ENCODE peak calls at places on chromosomes 7 and 10, in seven cellular contexts. One of them, this sample, is unnamed.
A peak's percentile ranks its signal among the peaks of the same experiment; 100 is the strongest.

GRCh38 chr10:43197834-43198681 is 59.8 kb downstream of the CSGALNACT2 start:
- DNase-seq in Peyer's patch: peak; percentile 46
- DNase-seq in HCT116: no peak
- DNase-seq in fibroblast of lung: no peak
- DNase-seq in SJCRH30: no peak
- DNase-seq in left ventricle myocardium inferior: no peak
- DNase-seq in GM23248: peak; percentile 65
- DNase-seq in this sample: peak; percentile 15

GRCh38 chr7:24492576-24492975 is 80.7 kb upstream of the PALS2 start:
- DNase-seq in Peyer's patch: no peak
- DNase-seq in HCT116: no peak
- DNase-seq in fibroblast of lung: no peak
- DNase-seq in SJCRH30: no peak
- DNase-seq in left ventricle myocardium inferior: no peak
- DNase-seq in GM23248: no peak
- DNase-seq in this sample: no peak

GRCh38 chr7:38716397-38716796 is 85.2 kb upstream of the AMPH start:
- DNase-seq in Peyer's patch: no peak
- DNase-seq in HCT116: no peak
- DNase-seq in fibroblast of lung: no peak
- DNase-seq in SJCRH30: no peak
- DNase-seq in left ventricle myocardium inferior: no peak
- DNase-seq in GM23248: no peak
- DNase-seq in this sample: no peak

GRCh38 chr7:101362334-101363195 is at the start of gene COL26A1:
- DNase-seq in Peyer's patch: no peak
- DNase-seq in HCT116: no peak
- DNase-seq in fibroblast of lung: peak; percentile 6
- DNase-seq in SJCRH30: no peak
- DNase-seq in left ventricle myocardium inferior: peak; percentile 24
- DNase-seq in GM23248: peak; percentile 61
- DNase-seq in this sample: peak; percentile 82

GRCh38 chr10:12252882-12253546 is 57.0 kb downstream of the CDC123 start:
- DNase-seq in Peyer's patch: peak; percentile 64
- DNase-seq in HCT116: no peak
- DNase-seq in fibroblast of lung: peak; percentile 15
- DNase-seq in SJCRH30: no peak
- DNase-seq in left ventricle myocardium inferior: no peak
- DNase-seq in GM23248: peak; percentile 21
- DNase-seq in this sample: no peak

GRCh38 chr7:143367972-143368371 is 5.5 kb upstream of the FAM131B start:
- DNase-seq in Peyer's patch: peak; percentile 93
- DNase-seq in HCT116: peak; percentile 61
- DNase-seq in fibroblast of lung: no peak
- DNase-seq in SJCRH30: no peak
- DNase-seq in left ventricle myocardium inferior: no peak
- DNase-seq in GM23248: peak; percentile 45
- DNase-seq in this sample: no peak

GRCh38 chr7:83520706-83521105 is 128.2 kb downstream of the SEMA3E start:
- DNase-seq in Peyer's patch: no peak
- DNase-seq in HCT116: no peak
- DNase-seq in fibroblast of lung: no peak
- DNase-seq in SJCRH30: no peak
- DNase-seq in left ventricle myocardium inferior: no peak
- DNase-seq in GM23248: no peak
- DNase-seq in this sample: no peak

GRCh38 chr10:86260564-86260963 is 106.0 kb downstream of the GRID1 start:
- DNase-seq in Peyer's patch: peak; percentile 19
- DNase-seq in HCT116: no peak
- DNase-seq in fibroblast of lung: no peak
- DNase-seq in SJCRH30: no peak
- DNase-seq in left ventricle myocardium inferior: no peak
- DNase-seq in GM23248: no peak
- DNase-seq in this sample: no peak

GRCh38 chr7:136677456-136678365 is 190.7 kb upstream of the CHRM2 start:
- DNase-seq in Peyer's patch: no peak
- DNase-seq in HCT116: no peak
- DNase-seq in fibroblast of lung: peak; percentile 31
- DNase-seq in SJCRH30: peak; percentile 36
- DNase-seq in left ventricle myocardium inferior: no peak
- DNase-seq in GM23248: peak; percentile 70
- DNase-seq in this sample: no peak

GRCh38 chr7:100406767-100407166 is 21.7 kb downstream of the ZCWPW1 start:
- DNase-seq in Peyer's patch: no peak
- DNase-seq in HCT116: no peak
- DNase-seq in fibroblast of lung: peak; percentile 22
- DNase-seq in SJCRH30: no peak
- DNase-seq in left ventricle myocardium inferior: no peak
- DNase-seq in GM23248: peak; percentile 58
- DNase-seq in this sample: no peak

GRCh38 chr10:50991496-50992355 is 82.6 kb upstream of the PRKG1 start:
- DNase-seq in Peyer's patch: peak; percentile 59
- DNase-seq in HCT116: no peak
- DNase-seq in fibroblast of lung: peak; percentile 84
- DNase-seq in SJCRH30: peak; percentile 13
- DNase-seq in left ventricle myocardium inferior: peak; percentile 67
- DNase-seq in GM23248: peak; percentile 79
- DNase-seq in this sample: peak; percentile 58

GRCh38 chr7:81190997-81191747 is 272.3 kb upstream of the SEMA3C start:
- DNase-seq in Peyer's patch: no peak
- DNase-seq in HCT116: peak; percentile 7
- DNase-seq in fibroblast of lung: peak; percentile 55
- DNase-seq in SJCRH30: no peak
- DNase-seq in left ventricle myocardium inferior: no peak
- DNase-seq in GM23248: peak; percentile 70
- DNase-seq in this sample: no peak

GRCh38 chr10:74021248-74022055 is 23.5 kb downstream of the VCL start:
- DNase-seq in Peyer's patch: no peak
- DNase-seq in HCT116: no peak
- DNase-seq in fibroblast of lung: peak; percentile 92
- DNase-seq in SJCRH30: no peak
- DNase-seq in left ventricle myocardium inferior: no peak
- DNase-seq in GM23248: peak; percentile 80
- DNase-seq in this sample: no peak

GRCh38 chr10:124146491-124146890 is 53.1 kb upstream of the CHST15 start:
- DNase-seq in Peyer's patch: peak; percentile 23
- DNase-seq in HCT116: no peak
- DNase-seq in fibroblast of lung: no peak
- DNase-seq in SJCRH30: no peak
- DNase-seq in left ventricle myocardium inferior: no peak
- DNase-seq in GM23248: no peak
- DNase-seq in this sample: no peak

GRCh38 chr10:4947635-4948596 is 15.3 kb upstream of the AKR1C1 start:
- DNase-seq in Peyer's patch: peak; percentile 55
- DNase-seq in HCT116: peak; percentile 8
- DNase-seq in fibroblast of lung: peak; percentile 98
- DNase-seq in SJCRH30: no peak
- DNase-seq in left ventricle myocardium inferior: no peak
- DNase-seq in GM23248: peak; percentile 96
- DNase-seq in this sample: peak; percentile 4

GRCh38 chr7:5382281-5383041 is 41.2 kb downstream of the TNRC18 start:
- DNase-seq in Peyer's patch: no peak
- DNase-seq in HCT116: no peak
- DNase-seq in fibroblast of lung: peak; percentile 37
- DNase-seq in SJCRH30: no peak
- DNase-seq in left ventricle myocardium inferior: no peak
- DNase-seq in GM23248: peak; percentile 38
- DNase-seq in this sample: peak; percentile 88

GRCh38 chr7:41029072-41029492 is 673.8 kb downstream of the INHBA start:
- DNase-seq in Peyer's patch: no peak
- DNase-seq in HCT116: peak; percentile 41
- DNase-seq in fibroblast of lung: peak; percentile 88
- DNase-seq in SJCRH30: no peak
- DNase-seq in left ventricle myocardium inferior: no peak
- DNase-seq in GM23248: peak; percentile 97
- DNase-seq in this sample: peak; percentile 71

GRCh38 chr7:2878306-2878705 is 34.2 kb upstream of the GNA12 start:
- DNase-seq in Peyer's patch: no peak
- DNase-seq in HCT116: no peak
- DNase-seq in fibroblast of lung: no peak
- DNase-seq in SJCRH30: no peak
- DNase-seq in left ventricle myocardium inferior: no peak
- DNase-seq in GM23248: no peak
- DNase-seq in this sample: no peak

GRCh38 chr7:139647085-139647484 is 123.6 kb downstream of the CLEC2L start:
- DNase-seq in Peyer's patch: no peak
- DNase-seq in HCT116: no peak
- DNase-seq in fibroblast of lung: no peak
- DNase-seq in SJCRH30: no peak
- DNase-seq in left ventricle myocardium inferior: no peak
- DNase-seq in GM23248: no peak
- DNase-seq in this sample: peak; percentile 55

GRCh38 chr7:151520419-151521229 is 929 bp upstream of the RHEB start:
- DNase-seq in Peyer's patch: peak; percentile 70
- DNase-seq in HCT116: no peak
- DNase-seq in fibroblast of lung: no peak
- DNase-seq in SJCRH30: no peak
- DNase-seq in left ventricle myocardium inferior: peak; percentile 49
- DNase-seq in GM23248: peak; percentile 57
- DNase-seq in this sample: no peak

GRCh38 chr10:98344589-98345038 is 70.4 kb downstream of the PYROXD2 start:
- DNase-seq in Peyer's patch: peak; percentile 78
- DNase-seq in HCT116: no peak
- DNase-seq in fibroblast of lung: peak; percentile 96
- DNase-seq in SJCRH30: peak; percentile 42
- DNase-seq in left ventricle myocardium inferior: peak; percentile 84
- DNase-seq in GM23248: peak; percentile 96
- DNase-seq in this sample: peak; percentile 98

GRCh38 chr10:31490858-31491504 is 172.0 kb downstream of the ZEB1 start:
- DNase-seq in Peyer's patch: no peak
- DNase-seq in HCT116: peak; percentile 8
- DNase-seq in fibroblast of lung: peak; percentile 79
- DNase-seq in SJCRH30: no peak
- DNase-seq in left ventricle myocardium inferior: no peak
- DNase-seq in GM23248: peak; percentile 71
- DNase-seq in this sample: peak; percentile 65

GRCh38 chr10:27437775-27438174 is 66.3 kb upstream of the RAB18 start:
- DNase-seq in Peyer's patch: no peak
- DNase-seq in HCT116: no peak
- DNase-seq in fibroblast of lung: no peak
- DNase-seq in SJCRH30: no peak
- DNase-seq in left ventricle myocardium inferior: no peak
- DNase-seq in GM23248: no peak
- DNase-seq in this sample: no peak

GRCh38 chr7:50307368-50308012 is 3.0 kb downstream of the IKZF1 start:
- DNase-seq in Peyer's patch: peak; percentile 88
- DNase-seq in HCT116: no peak
- DNase-seq in fibroblast of lung: no peak
- DNase-seq in SJCRH30: no peak
- DNase-seq in left ventricle myocardium inferior: no peak
- DNase-seq in GM23248: no peak
- DNase-seq in this sample: no peak

GRCh38 chr7:50310361-50310760 is 5.8 kb downstream of the IKZF1 start:
- DNase-seq in Peyer's patch: no peak
- DNase-seq in HCT116: no peak
- DNase-seq in fibroblast of lung: no peak
- DNase-seq in SJCRH30: no peak
- DNase-seq in left ventricle myocardium inferior: no peak
- DNase-seq in GM23248: no peak
- DNase-seq in this sample: no peak

GRCh38 chr7:50309736-50310135 is 5.2 kb downstream of the IKZF1 start:
- DNase-seq in Peyer's patch: no peak
- DNase-seq in HCT116: no peak
- DNase-seq in fibroblast of lung: no peak
- DNase-seq in SJCRH30: no peak
- DNase-seq in left ventricle myocardium inferior: no peak
- DNase-seq in GM23248: no peak
- DNase-seq in this sample: no peak

GRCh38 chr7:50308301-50309129 is 4.0 kb downstream of the IKZF1 start:
- DNase-seq in Peyer's patch: no peak
- DNase-seq in HCT116: no peak
- DNase-seq in fibroblast of lung: no peak
- DNase-seq in SJCRH30: no peak
- DNase-seq in left ventricle myocardium inferior: no peak
- DNase-seq in GM23248: no peak
- DNase-seq in this sample: no peak

DNA sequence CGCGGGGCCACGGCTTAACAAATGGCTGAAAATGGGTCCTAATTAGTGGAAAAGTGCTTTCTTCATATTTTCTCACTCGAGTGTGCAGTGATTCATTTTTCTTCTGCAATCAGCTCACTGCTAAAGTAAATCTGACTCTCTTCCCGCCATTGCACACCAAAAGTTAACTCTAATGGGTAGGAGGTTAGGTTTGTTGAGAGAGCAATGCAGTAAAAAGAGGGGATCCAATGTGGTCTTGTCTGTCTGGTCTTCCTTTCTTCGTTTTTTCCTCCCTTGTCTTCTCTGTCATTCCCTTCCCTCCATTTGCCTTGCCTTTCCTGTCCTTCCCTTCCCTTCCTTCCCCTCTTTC is 4.6 kb downstream of the IKZF1 start:
- DNase-seq in Peyer's patch: no peak
- DNase-seq in HCT116: no peak
- DNase-seq in fibroblast of lung: no peak
- DNase-seq in SJCRH30: no peak
- DNase-seq in left ventricle myocardium inferior: no peak
- DNase-seq in GM23248: no peak
- DNase-seq in this sample: no peak
- H3K27ac ChIP-seq in Peyer's patch: peak overlapping the region; percentile 84
- H3K27ac ChIP-seq in HCT116: no peak overlapping the region
- H3K27ac ChIP-seq in fibroblast of lung: no peak overlapping the region
- H3K27ac ChIP-seq in SJCRH30: no peak overlapping the region
- H3K27ac ChIP-seq in left ventricle myocardium inferior: no peak overlapping the region
- H3K27ac ChIP-seq in GM23248: no peak overlapping the region
- H3K27ac ChIP-seq in this sample: no peak overlapping the region

DNA sequence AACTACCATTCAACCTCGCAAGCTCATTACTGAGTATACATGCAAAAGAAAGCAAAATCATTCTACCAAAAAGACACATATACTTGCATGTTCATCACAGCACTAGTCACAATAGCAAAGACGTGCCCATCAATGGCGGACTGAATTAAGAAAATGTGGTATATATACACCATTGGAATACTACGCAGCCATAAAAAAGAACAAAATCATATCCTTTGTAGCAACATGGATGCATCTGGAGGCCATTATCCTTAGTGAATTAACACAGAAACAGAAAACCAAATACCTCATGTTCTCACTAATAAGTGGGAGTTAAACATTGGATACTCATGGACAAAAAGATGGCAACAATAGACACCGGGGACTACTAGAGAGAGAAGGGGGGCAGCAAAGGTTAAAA is 6.4 kb downstream of the TRDMT1 start:
- DNase-seq in Peyer's patch: no peak
- DNase-seq in HCT116: no peak
- DNase-seq in fibroblast of lung: no peak
- DNase-seq in SJCRH30: no peak
- DNase-seq in left ventricle myocardium inferior: no peak
- DNase-seq in GM23248: no peak
- DNase-seq in this sample: no peak
- H3K36me3 ChIP-seq in Peyer's patch: no peaks in the 10 kb centered on the region
- H3K36me3 ChIP-seq in HCT116: no peaks in the 10 kb centered on the region
- H3K36me3 ChIP-seq in fibroblast of lung: no peaks in the 10 kb centered on the region
- H3K36me3 ChIP-seq in SJCRH30: no peaks in the 10 kb centered on the region
- H3K36me3 ChIP-seq in left ventricle myocardium inferior: no peaks in the 10 kb centered on the region
- H3K36me3 ChIP-seq in GM23248: no peaks in the 10 kb centered on the region
- H3K36me3 ChIP-seq in this sample: no peaks in the 10 kb centered on the region

GRCh38 chr7:28617308-28617707 is 205.0 kb downstream of the CREB5 start:
- DNase-seq in Peyer's patch: no peak
- DNase-seq in HCT116: no peak
- DNase-seq in fibroblast of lung: no peak
- DNase-seq in SJCRH30: no peak
- DNase-seq in left ventricle myocardium inferior: no peak
- DNase-seq in GM23248: no peak
- DNase-seq in this sample: no peak
- H3K27ac ChIP-seq in Peyer's patch: no peak overlapping the region
- H3K27ac ChIP-seq in HCT116: no peak overlapping the region
- H3K27ac ChIP-seq in fibroblast of lung: no peak overlapping the region
- H3K27ac ChIP-seq in SJCRH30: no peak overlapping the region
- H3K27ac ChIP-seq in left ventricle myocardium inferior: no peak overlapping the region
- H3K27ac ChIP-seq in GM23248: no peak overlapping the region
- H3K27ac ChIP-seq in this sample: no peak overlapping the region

GRCh38 chr7:1489336-1489735 is 14.9 kb downstream of the INTS1 start:
- DNase-seq in Peyer's patch: no peak
- DNase-seq in HCT116: no peak
- DNase-seq in fibroblast of lung: no peak
- DNase-seq in SJCRH30: no peak
- DNase-seq in left ventricle myocardium inferior: no peak
- DNase-seq in GM23248: no peak
- DNase-seq in this sample: no peak
- H3K36me3 ChIP-seq in Peyer's patch: peaks cover 98% of the 10 kb centered on the region
- H3K36me3 ChIP-seq in HCT116: peaks cover 32% of the 10 kb centered on the region
- H3K36me3 ChIP-seq in fibroblast of lung: peaks cover 34% of the 10 kb centered on the region
- H3K36me3 ChIP-seq in SJCRH30: no peaks in the 10 kb centered on the region
- H3K36me3 ChIP-seq in left ventricle myocardium inferior: peaks cover 96% of the 10 kb centered on the region
- H3K36me3 ChIP-seq in GM23248: no peaks in the 10 kb centered on the region
- H3K36me3 ChIP-seq in this sample: peaks cover 46% of the 10 kb centered on the region

This sample was measured in cardiac muscle cell.